ENCODE peak calls at places on chromosomes 7 and 10, in six cellular contexts. I, A, N, O, T and S are unnamed samples.

GRCh38 chr7:24227068-24227467 is 56.9 kb upstream of the NPY start:
- DNase-seq in A (no peak), N (no peak), I (no peak), O (no peak), T (no peak), S (no peak)

GRCh38 chr10:82529064-82529463 is 654.1 kb downstream of the NRG3 start:
- DNase-seq in O (no peak), I (no peak), A (no peak), T (no peak), N (no peak), S (no peak)

GRCh38 chr10:29841724-29842649 is 207.2 kb upstream of the SVIL start:
- DNase-seq in N (peak), O (no peak), I (peak), A (peak), T (peak), S (no peak)

GRCh38 chr10:47421057-47421952 is 37.2 kb upstream of the ZNF488 start:
- DNase-seq in T (no peak), A (no peak), O (peak), I (peak), N (no peak), S (no peak)

GRCh38 chr7:75869776-75870379 is 9.0 kb upstream of the RHBDD2 start:
- DNase-seq in I (no peak), O (no peak), T (no peak), N (no peak), A (no peak), S (no peak)

GRCh38 chr10:53836638-53837037 is 964.4 kb downstream of the PCDH15 start:
- DNase-seq in I (peak), N (no peak), T (no peak), A (no peak), O (no peak), S (no peak)

GRCh38 chr10:111323567-111323966 is 246.7 kb downstream of the ADRA2A start:
- DNase-seq in T (no peak), N (no peak), A (no peak), O (no peak), I (no peak), S (no peak)

GRCh38 chr7:143043391-143043790 is 8.8 kb upstream of the OR6V1 start:
- DNase-seq in A (no peak), N (no peak), I (peak), T (no peak), O (no peak), S (no peak)

GRCh38 chr7:33774762-33775523 is 130.4 kb upstream of the BMPER start:
- DNase-seq in I (peak), A (no peak), O (peak), T (peak), N (peak), S (no peak)

GRCh38 chr7:28231181-28231580 is 50.6 kb upstream of the JAZF1 start:
- DNase-seq in I (no peak), O (no peak), T (no peak), A (no peak), N (no peak), S (no peak)

GRCh38 chr7:138032775-138033174 is 30.9 kb upstream of the CREB3L2 start:
- DNase-seq in O (no peak), A (no peak), T (no peak), I (peak), N (no peak), S (no peak)

GRCh38 chr10:86354761-86355540 is 11.6 kb downstream of the GRID1 start:
- DNase-seq in N (no peak), O (no peak), T (no peak), A (no peak), I (no peak), S (no peak)

GRCh38 chr7:156751319-156751718 is 110.7 kb downstream of the RNF32 start:
- DNase-seq in T (no peak), O (peak), I (peak), N (no peak), A (no peak), S (peak)

GRCh38 chr10:99431190-99431549 is 746 bp upstream of the GOT1 start:
- DNase-seq in T (peak), O (no peak), A (no peak), I (peak), N (peak), S (no peak)

GRCh38 chr10:79445217-79445707 is at the start of gene ZCCHC24:
- DNase-seq in T (peak), I (no peak), O (no peak), A (no peak), N (peak), S (no peak)

GRCh38 chr10:1434202-1434601 is 303.1 kb downstream of the ADARB2 start:
- DNase-seq in T (no peak), N (no peak), A (no peak), I (no peak), O (no peak), S (no peak)

GRCh38 chr7:268991-269390 is 21.0 kb upstream of the FOXL3 start:
- DNase-seq in I (no peak), T (no peak), N (no peak), O (no peak), A (no peak), S (no peak)

GRCh38 chr7:97272237-97272975 is 154.9 kb downstream of the SDHAF3 start:
- DNase-seq in T (no peak), I (no peak), A (no peak), O (no peak), N (no peak), S (no peak)

GRCh38 chr7:27173412-27174076 is 576 bp downstream of the HOXA10 start:
- DNase-seq in O (no peak), N (no peak), T (peak), A (no peak), I (no peak), S (no peak)

GRCh38 chr10:73096041-73096451 is 620 bp downstream of the P4HA1 start:
- DNase-seq in O (no peak), A (no peak), I (peak), N (peak), T (peak), S (no peak)

GRCh38 chr10:79097021-79097695 is 28.4 kb downstream of the ZMIZ1 start:
- DNase-seq in N (peak), O (no peak), T (no peak), I (no peak), A (no peak), S (no peak)

GRCh38 chr10:63506554-63506953 is 14.6 kb upstream of the REEP3 start:
- DNase-seq in N (no peak), I (no peak), T (no peak), O (no peak), A (no peak), S (no peak)

GRCh38 chr10:31808258-31809218 is 120.1 kb downstream of the ARHGAP12 start:
- DNase-seq in I (peak), A (no peak), O (peak), N (peak), T (no peak), S (peak)

GRCh38 chr7:43294080-43294630 is 181.7 kb downstream of the HECW1 start:
- DNase-seq in O (peak), T (no peak), A (no peak), N (peak), I (peak), S (peak)

DNA sequence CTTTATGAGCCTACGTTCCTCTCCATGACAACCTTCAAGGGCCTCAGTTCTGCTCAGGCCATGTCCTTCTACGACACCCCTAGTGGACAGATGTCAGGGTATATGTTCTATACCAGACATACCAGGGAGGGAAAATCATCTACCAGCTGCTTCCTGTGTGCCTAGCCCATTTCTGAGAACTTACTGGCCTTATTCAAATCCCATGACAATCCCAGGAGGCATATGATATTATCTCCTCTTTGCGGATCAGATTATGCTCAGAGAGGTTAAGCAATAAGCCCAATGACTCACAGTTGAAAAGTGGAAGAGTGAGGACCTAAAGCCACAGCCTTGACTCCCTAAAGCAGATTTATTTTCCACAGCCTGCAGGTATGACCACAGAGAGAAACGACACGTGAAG is 139.3 kb downstream of the GLI3 start:
- DNase-seq in T (no peak), A (no peak), O (no peak), I (peak), N (no peak), S (peak)
- TF ChIP-seq CTCF in T (peak), A (no peak), O (peak), I (peak), N (no peak), S (peak)

DNA sequence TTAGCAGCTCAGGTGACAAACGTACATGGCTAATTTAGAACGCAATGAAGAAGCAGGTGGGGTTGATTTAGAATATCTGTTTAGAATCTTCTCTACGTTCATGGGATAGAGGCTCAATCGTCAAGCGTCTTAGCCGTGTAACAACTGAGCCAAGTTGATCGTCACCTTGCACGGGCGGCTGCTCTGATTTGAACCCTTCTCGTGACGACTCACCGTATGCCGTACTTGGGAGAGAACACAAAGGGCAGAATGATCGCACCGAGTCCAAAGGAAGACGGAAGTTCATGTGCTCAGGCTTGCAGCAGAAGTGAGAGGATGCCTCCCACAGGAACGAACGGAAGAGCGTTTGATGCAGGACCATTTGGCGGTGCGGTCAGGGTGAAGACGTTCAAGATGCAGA is 108.3 kb upstream of the TCERG1L start:
- DNase-seq in O (no peak), I (no peak), N (no peak), A (no peak), T (no peak), S (no peak)
- H3K4me3 ChIP-seq in O (no peak), I (no peak), N (no peak), A (no peak), T (no peak), S (no peak)

GRCh38 chr7:29882481-29882880 is 76.2 kb downstream of the WIPF3 start:
- DNase-seq in N (no peak), O (no peak), A (no peak), T (no peak), I (no peak), S (no peak)
- TF ChIP-seq CTCF in N (no peak), O (no peak), A (no peak), T (no peak), I (no peak), S (no peak)

DNA sequence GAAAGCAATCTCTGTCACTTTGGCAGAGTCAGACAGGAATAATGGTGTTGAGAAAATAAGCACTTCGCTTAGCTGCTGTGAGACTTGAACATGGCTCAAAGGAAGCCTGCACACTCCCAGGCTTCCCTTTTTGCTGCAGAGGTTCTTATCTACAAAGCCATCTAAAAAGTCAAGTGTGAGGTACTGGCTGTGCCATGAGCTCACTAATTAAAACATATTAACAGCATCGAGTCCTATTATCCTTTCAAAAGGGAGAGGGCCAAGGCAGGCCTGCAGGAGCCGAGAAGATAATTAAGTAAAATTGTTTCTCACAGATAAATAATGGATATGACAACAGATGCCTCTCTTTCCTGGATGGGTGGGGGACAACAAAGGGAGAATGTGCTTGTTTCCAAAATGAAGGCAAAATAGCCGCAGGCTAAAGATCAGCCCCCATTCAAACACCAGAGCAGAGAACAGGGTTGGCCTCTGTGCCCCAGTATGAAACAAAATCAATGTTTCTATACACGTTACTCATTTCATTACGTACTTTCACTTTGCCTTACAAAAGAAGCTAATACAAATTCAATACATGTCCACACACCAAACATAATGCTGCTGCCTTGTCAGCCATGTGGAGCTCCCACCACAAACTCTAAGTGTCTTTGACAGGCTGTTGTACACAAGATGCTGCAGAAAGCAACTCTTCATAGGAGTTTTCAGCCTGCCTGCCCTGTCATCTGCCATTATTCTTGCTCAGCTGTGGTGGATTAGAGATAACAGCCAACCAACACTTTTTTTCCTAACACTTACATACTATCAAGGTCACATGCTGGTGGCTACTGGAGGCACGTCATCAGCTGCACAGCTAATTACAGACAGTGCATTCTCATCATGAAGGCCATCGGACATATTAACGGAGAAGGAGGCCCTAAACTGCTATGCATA is 55.3 kb downstream of the ELAPOR2 start:
- DNase-seq in O (no peak), N (no peak), A (no peak), T (no peak), I (peak), S (no peak)
- H3K4me3 ChIP-seq in O (no peak), N (no peak), A (no peak), T (peak), I (no peak), S (no peak)

GRCh38 chr7:127153315-127153714 is 99.4 kb downstream of the GRM8 start:
- DNase-seq in O (no peak), T (no peak), A (no peak), I (no peak), N (no peak), S (no peak)

GRCh38 chr7:127154101-127154500 is 98.6 kb downstream of the GRM8 start:
- DNase-seq in I (no peak), A (no peak), T (no peak), O (no peak), N (no peak), S (no peak)

GRCh38 chr7:127152423-127152822 is 100.3 kb downstream of the GRM8 start:
- DNase-seq in O (no peak), A (no peak), T (no peak), N (no peak), I (no peak), S (no peak)

GRCh38 chr7:127151379-127151778 is 101.4 kb downstream of the GRM8 start:
- DNase-seq in N (no peak), I (no peak), T (no peak), A (no peak), O (no peak), S (no peak)

GRCh38 chr7:127150543-127150942 is 102.2 kb downstream of the GRM8 start:
- DNase-seq in A (no peak), O (no peak), I (no peak), T (no peak), N (no peak), S (no peak)
- TF ChIP-seq CTCF in A (no peak), O (no peak), I (no peak), T (no peak), N (no peak), S (no peak)